ENCODE peak calls at places on chromosomes 4 and X, in five cellular contexts. One of them, this sample, is unnamed.

GRCh38 chr4:166594326-166594946 is 639.9 kb downstream of the SPOCK3 start:
- DNase-seq in MM.1S: peak; percentile 57
- DNase-seq in lung: no peak
- DNase-seq in DND-41: no peak
- DNase-seq in tibial artery: no peak
- DNase-seq in this sample: no peak

GRCh38 chr4:32172086-32172485 is 1451.9 kb downstream of the PCDH7 start:
- DNase-seq in MM.1S: no peak
- DNase-seq in lung: no peak
- DNase-seq in DND-41: no peak
- DNase-seq in tibial artery: no peak
- DNase-seq in this sample: no peak

GRCh38 chr4:17111959-17112659 is 213.7 kb upstream of the LDB2 start:
- DNase-seq in MM.1S: no peak
- DNase-seq in lung: peak; percentile 26
- DNase-seq in DND-41: peak; percentile 16
- DNase-seq in tibial artery: no peak
- DNase-seq in this sample: no peak

GRCh38 chrX:68018248-68019203 is 414.8 kb downstream of the OPHN1 start:
- DNase-seq in MM.1S: peak; percentile 89
- DNase-seq in lung: no peak
- DNase-seq in DND-41: no peak
- DNase-seq in tibial artery: no peak
- DNase-seq in this sample: no peak

GRCh38 chr4:117421706-117422105 is 336.3 kb upstream of the TRAM1L1 start:
- DNase-seq in MM.1S: no peak
- DNase-seq in lung: no peak
- DNase-seq in DND-41: no peak
- DNase-seq in tibial artery: no peak
- DNase-seq in this sample: no peak

GRCh38 chrX:131987252-131987651 is 35.9 kb upstream of the STK26 start:
- DNase-seq in MM.1S: peak; percentile 51
- DNase-seq in lung: no peak
- DNase-seq in DND-41: peak; percentile 55
- DNase-seq in tibial artery: no peak
- DNase-seq in this sample: no peak

GRCh38 chr4:20194079-20195013 is 57.4 kb upstream of the SLIT2 start:
- DNase-seq in MM.1S: no peak
- DNase-seq in lung: no peak
- DNase-seq in DND-41: no peak
- DNase-seq in tibial artery: no peak
- DNase-seq in this sample: no peak

GRCh38 chr4:73508651-73509050 is 27.1 kb downstream of the AFM start:
- DNase-seq in MM.1S: no peak
- DNase-seq in lung: no peak
- DNase-seq in DND-41: no peak
- DNase-seq in tibial artery: no peak
- DNase-seq in this sample: no peak

GRCh38 chr4:84751707-84752106 is 168.8 kb downstream of the CDS1 start:
- DNase-seq in MM.1S: no peak
- DNase-seq in lung: no peak
- DNase-seq in DND-41: no peak
- DNase-seq in tibial artery: no peak
- DNase-seq in this sample: no peak

GRCh38 chrX:38940547-38940946 is 139.3 kb downstream of the MID1IP1 start:
- DNase-seq in MM.1S: no peak
- DNase-seq in lung: no peak
- DNase-seq in DND-41: no peak
- DNase-seq in tibial artery: no peak
- DNase-seq in this sample: no peak

GRCh38 chrX:15447985-15448639 is 45.0 kb downstream of the PIR start:
- DNase-seq in MM.1S: no peak
- DNase-seq in lung: no peak
- DNase-seq in DND-41: no peak
- DNase-seq in tibial artery: no peak
- DNase-seq in this sample: no peak

GRCh38 chr4:145935253-145936141 is 3.1 kb downstream of the ZNF827 start:
- DNase-seq in MM.1S: peak; percentile 50
- DNase-seq in lung: no peak
- DNase-seq in DND-41: no peak
- DNase-seq in tibial artery: no peak
- DNase-seq in this sample: no peak

GRCh38 chr4:37909690-37910486 is 19.0 kb downstream of the TBC1D1 start:
- DNase-seq in MM.1S: no peak
- DNase-seq in lung: no peak
- DNase-seq in DND-41: no peak
- DNase-seq in tibial artery: no peak
- DNase-seq in this sample: no peak

GRCh38 chr4:26574563-26574962 is 9.3 kb upstream of the TBC1D19 start:
- DNase-seq in MM.1S: no peak
- DNase-seq in lung: no peak
- DNase-seq in DND-41: no peak
- DNase-seq in tibial artery: no peak
- DNase-seq in this sample: no peak

GRCh38 chr4:174538876-174539250 is 16.6 kb upstream of the HPGD start:
- DNase-seq in MM.1S: no peak
- DNase-seq in lung: no peak
- DNase-seq in DND-41: no peak
- DNase-seq in tibial artery: no peak
- DNase-seq in this sample: no peak

GRCh38 chr4:108795733-108796132 is 32.9 kb upstream of the ETNPPL start:
- DNase-seq in MM.1S: no peak
- DNase-seq in lung: no peak
- DNase-seq in DND-41: no peak
- DNase-seq in tibial artery: no peak
- DNase-seq in this sample: no peak

GRCh38 chr4:166044871-166045270 is 171.8 kb downstream of the TLL1 start:
- DNase-seq in MM.1S: no peak
- DNase-seq in lung: no peak
- DNase-seq in DND-41: no peak
- DNase-seq in tibial artery: no peak
- DNase-seq in this sample: no peak

GRCh38 chr4:87853108-87853507 is 20.3 kb downstream of the MEPE start:
- DNase-seq in MM.1S: peak; percentile 50
- DNase-seq in lung: no peak
- DNase-seq in DND-41: no peak
- DNase-seq in tibial artery: no peak
- DNase-seq in this sample: no peak

GRCh38 chrX:149962859-149963757 is 24.8 kb upstream of the EOLA2 start:
- DNase-seq in MM.1S: peak; percentile 6
- DNase-seq in lung: peak; percentile 51
- DNase-seq in DND-41: peak; percentile 47
- DNase-seq in tibial artery: peak; percentile 50
- DNase-seq in this sample: no peak
- TF ChIP-seq CTCF in MM.1S: peak; percentile 56
- TF ChIP-seq CTCF in lung: peak; percentile 68
- TF ChIP-seq CTCF in DND-41: peak; percentile 71
- TF ChIP-seq CTCF in tibial artery: peak; percentile 59
- TF ChIP-seq CTCF in this sample: peak; percentile 45

GRCh38 chr4:122876456-122876855 is 45.9 kb downstream of the NUDT6 start:
- DNase-seq in MM.1S: no peak
- DNase-seq in lung: no peak
- DNase-seq in DND-41: no peak
- DNase-seq in tibial artery: no peak
- DNase-seq in this sample: no peak

GRCh38 chr4:122873146-122873545 is 46.5 kb downstream of the FGF2 start:
- DNase-seq in MM.1S: no peak
- DNase-seq in lung: no peak
- DNase-seq in DND-41: no peak
- DNase-seq in tibial artery: no peak
- DNase-seq in this sample: no peak

GRCh38 chr4:122875949-122876348 is 46.4 kb downstream of the NUDT6 start:
- DNase-seq in MM.1S: no peak
- DNase-seq in lung: no peak
- DNase-seq in DND-41: no peak
- DNase-seq in tibial artery: no peak
- DNase-seq in this sample: no peak

GRCh38 chr4:122873752-122874151 is 47.1 kb downstream of the FGF2 start:
- DNase-seq in MM.1S: no peak
- DNase-seq in lung: no peak
- DNase-seq in DND-41: no peak
- DNase-seq in tibial artery: no peak
- DNase-seq in this sample: no peak

GRCh38 chr4:122874194-122874593 is 47.6 kb downstream of the FGF2 start:
- DNase-seq in MM.1S: no peak
- DNase-seq in lung: no peak
- DNase-seq in DND-41: no peak
- DNase-seq in tibial artery: no peak
- DNase-seq in this sample: no peak
- H3K9me3 ChIP-seq in MM.1S: no peaks in the 10 kb centered on the region
- H3K9me3 ChIP-seq in lung: no peaks in the 10 kb centered on the region
- H3K9me3 ChIP-seq in DND-41: no peaks in the 10 kb centered on the region
- H3K9me3 ChIP-seq in tibial artery: no peaks in the 10 kb centered on the region
- H3K9me3 ChIP-seq in this sample: no peaks in the 10 kb centered on the region

GRCh38 chr4:157290622-157291021 is 70.1 kb downstream of the GRIA2 start:
- DNase-seq in MM.1S: no peak
- DNase-seq in lung: no peak
- DNase-seq in DND-41: no peak
- DNase-seq in tibial artery: no peak
- DNase-seq in this sample: no peak

GRCh38 chr4:157287445-157287844 is 66.9 kb downstream of the GRIA2 start:
- DNase-seq in MM.1S: peak; percentile 71
- DNase-seq in lung: no peak
- DNase-seq in DND-41: no peak
- DNase-seq in tibial artery: no peak
- DNase-seq in this sample: no peak

GRCh38 chr4:157294575-157294974 is 74.0 kb downstream of the GRIA2 start:
- DNase-seq in MM.1S: no peak
- DNase-seq in lung: no peak
- DNase-seq in DND-41: no peak
- DNase-seq in tibial artery: no peak
- DNase-seq in this sample: no peak

GRCh38 chr4:157291071-157291470 is 70.5 kb downstream of the GRIA2 start:
- DNase-seq in MM.1S: no peak
- DNase-seq in lung: no peak
- DNase-seq in DND-41: no peak
- DNase-seq in tibial artery: no peak
- DNase-seq in this sample: no peak
- TF ChIP-seq CTCF in MM.1S: no peak
- TF ChIP-seq CTCF in lung: no peak
- TF ChIP-seq CTCF in DND-41: no peak
- TF ChIP-seq CTCF in tibial artery: no peak
- TF ChIP-seq CTCF in this sample: no peak

GRCh38 chrX:3010532-3010931 is 4.2 kb downstream of the ARSH start:
- DNase-seq in MM.1S: no peak
- DNase-seq in lung: no peak
- DNase-seq in DND-41: no peak
- DNase-seq in tibial artery: no peak
- DNase-seq in this sample: no peak
- H3K9me3 ChIP-seq in MM.1S: no peaks in the 10 kb centered on the region
- H3K9me3 ChIP-seq in lung: no peaks in the 10 kb centered on the region
- H3K9me3 ChIP-seq in DND-41: peaks cover 4% of the 10 kb centered on the region
- H3K9me3 ChIP-seq in tibial artery: peaks cover 13% of the 10 kb centered on the region
- H3K9me3 ChIP-seq in this sample: peaks cover 6% of the 10 kb centered on the region

GRCh38 chr4:27692098-27692679 is 831.5 kb downstream of the STIM2 start:
- DNase-seq in MM.1S: peak; percentile 52
- DNase-seq in lung: no peak
- DNase-seq in DND-41: peak; percentile 17
- DNase-seq in tibial artery: no peak
- DNase-seq in this sample: no peak
- TF ChIP-seq CTCF in MM.1S: peak; percentile 73
- TF ChIP-seq CTCF in lung: no peak
- TF ChIP-seq CTCF in DND-41: peak; percentile 74
- TF ChIP-seq CTCF in tibial artery: peak; percentile 10
- TF ChIP-seq CTCF in this sample: no peak

DNA sequence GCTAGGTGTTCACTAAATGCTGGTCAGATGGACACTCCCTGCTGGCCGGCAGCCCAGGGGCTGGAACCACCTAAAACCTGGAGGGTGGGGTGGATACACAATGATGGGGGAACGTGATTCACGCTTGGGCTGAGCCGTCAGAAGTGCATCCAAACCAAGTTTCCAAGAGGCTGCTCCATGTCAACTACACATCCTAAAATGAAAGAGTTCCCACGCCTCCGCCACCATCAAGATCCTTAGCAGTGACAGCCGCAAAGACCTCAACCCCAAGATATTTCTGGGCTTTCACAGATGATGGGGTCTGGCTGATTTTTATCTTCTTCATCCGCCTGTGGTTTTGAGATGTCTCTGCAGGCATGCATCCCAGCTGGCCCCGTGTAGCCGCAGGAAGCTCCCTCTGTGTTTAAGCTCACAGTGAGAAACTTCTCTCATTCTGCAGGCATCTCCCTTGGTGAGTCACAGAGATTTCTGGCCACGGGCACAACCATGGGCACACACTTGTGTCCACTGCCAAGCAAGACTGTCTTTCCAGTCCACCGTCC is 84.4 kb downstream of the HTRA3 start:
- DNase-seq in MM.1S: no peak
- DNase-seq in lung: no peak
- DNase-seq in DND-41: peak; percentile 67
- DNase-seq in tibial artery: peak; percentile 11
- DNase-seq in this sample: no peak
- H3K9me3 ChIP-seq in MM.1S: no peaks in the 10 kb centered on the region
- H3K9me3 ChIP-seq in lung: no peaks in the 10 kb centered on the region
- H3K9me3 ChIP-seq in DND-41: no peaks in the 10 kb centered on the region
- H3K9me3 ChIP-seq in tibial artery: no peaks in the 10 kb centered on the region
- H3K9me3 ChIP-seq in this sample: no peaks in the 10 kb centered on the region

This sample was measured in right atrium auricular region.